ENCODE peak calls at places on chromosomes 4 and X, in six cellular contexts. B, I, Z, V, C and O are unnamed samples.

GRCh38 chrX:10356979-10357378 is 200.2 kb downstream of the CLCN4 start:
- DNase-seq in I (no peak), C (no peak), V (no peak), Z (no peak), B (no peak), O (peak)

GRCh38 chr4:92387459-92388069 is 83.8 kb downstream of the GRID2 start:
- DNase-seq in I (peak), B (peak), C (peak), V (peak), Z (peak), O (peak)

GRCh38 chrX:13747836-13748235 is 13.3 kb downstream of the OFD1 start:
- DNase-seq in B (no peak), C (peak), Z (peak), V (peak), I (peak), O (peak)

GRCh38 chrX:57906790-57907189 is 3.5 kb downstream of the ZXDA start:
- DNase-seq in C (no peak), B (no peak), Z (no peak), I (no peak), V (no peak), O (peak)

GRCh38 chrX:29617725-29618124 is 597.6 kb upstream of the MAGEB2 start:
- DNase-seq in V (no peak), Z (peak), C (peak), B (no peak), I (no peak), O (no peak)

GRCh38 chr4:188201851-188202250 is 62.6 kb downstream of the TRIML1 start:
- DNase-seq in Z (no peak), I (no peak), B (no peak), C (no peak), V (no peak), O (no peak)

GRCh38 chr4:186105721-186106335 is 1.3 kb downstream of the FAM149A start:
- DNase-seq in Z (peak), B (no peak), V (no peak), I (peak), C (no peak), O (no peak)

GRCh38 chr4:1400191-1400805 is 5.9 kb downstream of the NKX1-1 start:
- DNase-seq in I (no peak), C (no peak), V (no peak), Z (no peak), B (no peak), O (no peak)

GRCh38 chrX:68883800-68884199 is 55.0 kb downstream of the EFNB1 start:
- DNase-seq in C (no peak), V (no peak), B (no peak), Z (no peak), I (no peak), O (no peak)

GRCh38 chr4:76374744-76375143 is 46.2 kb downstream of the CCDC158 start:
- DNase-seq in C (no peak), I (no peak), B (no peak), V (no peak), Z (no peak), O (no peak)

GRCh38 chr4:112284166-112284565 is 1.5 kb downstream of the TIFA start:
- DNase-seq in Z (no peak), B (no peak), V (peak), C (no peak), I (no peak), O (peak)

GRCh38 chr4:18077808-18078207 is 56.3 kb upstream of the LCORL start:
- DNase-seq in B (no peak), Z (no peak), V (no peak), C (no peak), I (no peak), O (no peak)

GRCh38 chr4:22410645-22411247 is 105.1 kb downstream of the ADGRA3 start:
- DNase-seq in B (no peak), V (peak), C (no peak), Z (no peak), I (peak), O (no peak)

DNA sequence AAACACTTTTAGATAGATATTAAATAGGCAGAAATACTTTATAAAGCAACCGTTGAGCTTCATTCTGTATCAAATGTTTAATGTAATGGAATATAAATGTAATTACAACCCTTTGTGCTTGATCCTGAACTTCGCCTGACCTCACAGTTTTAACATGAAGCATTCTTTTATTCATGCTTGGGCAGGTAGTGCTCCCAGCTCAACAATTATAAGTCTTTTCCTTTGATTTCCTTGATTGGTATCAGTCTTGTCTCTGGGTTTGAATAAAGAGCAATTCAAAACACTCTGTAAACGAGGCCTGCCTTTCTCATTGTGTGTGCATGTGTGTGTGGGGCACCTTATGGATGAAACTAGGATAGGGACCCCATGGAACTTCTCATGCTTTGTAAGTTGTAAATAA is 6.8 kb downstream of the METAP1 start:
- DNase-seq in I (no peak), V (no peak), C (no peak), Z (no peak), B (no peak), O (peak)
- H3K4me2 ChIP-seq in I (peak), V (no peak), C (no peak), Z (no peak), B (no peak), O (peak)

DNA sequence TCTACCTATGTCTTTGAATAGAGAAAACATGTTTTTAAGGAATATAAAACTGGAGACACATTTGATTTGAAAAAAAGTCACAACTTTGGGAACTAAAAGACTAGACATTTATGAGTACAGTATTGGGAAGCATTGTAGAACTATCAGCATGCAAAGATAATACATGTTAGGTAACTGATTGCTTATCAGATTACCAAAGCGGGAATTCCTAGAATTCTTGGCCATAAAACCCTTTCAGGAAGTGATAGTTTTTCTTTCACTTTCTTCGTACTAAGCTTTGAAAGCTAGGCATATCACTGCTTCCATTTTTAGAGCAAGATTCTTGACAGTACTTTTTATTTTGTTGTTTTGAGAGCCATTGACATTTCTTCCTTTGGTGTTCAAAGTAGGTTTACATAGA is 646.6 kb upstream of the PITX2 start:
- DNase-seq in Z (peak), B (no peak), V (no peak), I (no peak), C (no peak), O (no peak)
- H3K4me2 ChIP-seq in Z (no peak), B (no peak), V (no peak), I (peak), C (no peak), O (no peak)

DNA sequence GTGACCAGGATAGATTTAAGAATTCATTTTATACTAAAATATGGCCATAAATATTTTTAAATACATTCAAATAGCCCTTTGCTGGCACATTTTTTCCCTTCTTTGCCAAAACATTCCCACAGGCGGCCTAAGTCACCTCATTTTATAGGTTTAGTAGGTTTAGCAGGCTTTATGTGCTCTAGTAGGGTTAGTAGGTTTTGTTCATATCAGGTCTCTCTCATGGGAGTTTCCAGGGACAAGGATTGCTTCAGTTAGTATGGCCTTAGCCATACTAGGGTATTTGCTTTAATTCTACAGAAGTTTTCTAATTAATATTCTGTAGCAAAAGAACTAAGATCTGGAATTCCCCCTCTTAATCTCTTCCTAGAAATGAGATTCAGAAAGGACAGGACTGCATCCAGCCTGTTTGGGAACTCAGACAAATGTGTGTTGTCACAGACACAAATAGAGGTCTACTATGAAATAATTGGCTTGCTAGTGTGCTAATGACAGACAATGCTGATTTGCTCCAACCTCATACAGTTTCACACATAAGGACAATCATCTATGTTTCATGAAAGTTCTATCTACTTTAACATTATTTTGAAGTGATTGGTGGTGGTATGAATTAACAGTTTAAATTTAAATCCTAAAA is 772 bp upstream of the MTTP start:
- DNase-seq in Z (no peak), I (no peak), C (no peak), V (no peak), B (no peak), O (no peak)
- H3K4me2 ChIP-seq in Z (no peak), I (no peak), C (no peak), V (no peak), B (no peak), O (no peak)

DNA sequence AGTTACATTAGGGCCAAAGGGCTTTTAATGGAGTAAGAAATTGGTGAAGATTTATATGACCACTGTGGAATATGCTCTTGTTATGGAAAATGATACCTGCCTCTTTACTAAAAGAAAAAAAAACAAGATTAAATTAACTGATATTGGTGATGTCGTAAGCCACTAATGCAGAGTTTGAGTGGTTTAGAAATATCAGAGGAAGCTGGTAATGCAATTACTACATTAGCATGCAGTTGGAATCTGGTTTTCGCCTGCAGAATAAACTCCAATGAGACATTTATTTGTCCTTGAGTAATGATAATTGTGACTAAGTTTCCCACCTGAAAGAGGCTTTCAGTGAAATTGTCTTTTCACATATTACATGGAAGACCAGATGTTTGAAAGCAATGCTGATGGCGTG is 598.0 kb downstream of the GALNTL6 start:
- DNase-seq in Z (no peak), I (no peak), C (no peak), B (no peak), V (no peak), O (peak)
- H3K4me2 ChIP-seq in Z (no peak), I (no peak), C (no peak), B (no peak), V (no peak), O (no peak)

DNA sequence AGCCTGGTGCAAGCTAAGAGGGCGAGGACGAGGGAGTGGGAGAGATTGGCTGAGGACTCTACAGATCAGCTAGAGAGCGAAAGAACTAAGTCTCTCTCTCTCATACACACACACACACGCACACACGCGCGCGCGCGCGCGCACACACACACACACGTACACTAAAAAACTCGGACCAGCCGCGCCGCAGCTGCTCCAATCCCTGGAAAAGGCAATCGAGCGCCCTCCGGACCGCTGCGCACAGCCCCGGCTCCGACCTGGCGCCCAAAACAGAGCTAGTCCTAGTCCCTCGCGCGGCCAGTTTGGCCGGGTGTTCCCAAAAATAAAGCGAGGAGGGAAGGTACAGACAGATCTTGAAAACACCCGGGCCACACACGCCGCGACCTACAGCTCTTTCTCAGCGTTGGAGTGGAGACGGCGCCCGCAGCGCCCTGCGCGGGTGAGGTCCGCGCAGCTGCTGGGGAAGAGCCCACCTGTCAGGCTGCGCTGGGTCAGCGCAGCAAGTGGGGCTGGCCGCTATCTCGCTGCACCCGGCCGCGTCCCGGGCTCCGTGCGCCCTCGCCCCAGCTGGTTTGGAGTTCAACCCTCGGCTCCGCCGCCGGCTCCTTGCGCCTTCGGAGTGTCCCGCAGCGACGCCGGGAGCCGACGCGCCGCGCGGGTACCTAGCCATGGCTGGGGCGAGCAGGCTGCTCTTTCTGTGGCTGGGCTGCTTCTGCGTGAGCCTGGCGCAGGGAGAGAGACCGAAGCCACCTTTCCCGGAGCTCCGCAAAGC is at the start of gene BMP3:
- DNase-seq in Z (peak), V (peak), C (peak), B (no peak), I (peak), O (peak)
- H3K4me2 ChIP-seq in Z (peak), V (peak), C (peak), B (peak), I (peak), O (peak)